ENCODE peak calls at places on chromosomes 4 and X, in six cellular contexts. R, O, V, P, Q and S are unnamed samples.

GRCh38 chrX:49268702-49269009 is 937 bp upstream of the PPP1R3F start:
- DNase-seq in R (no peak), O (no peak), V (no peak), P (no peak), Q (no peak), S (no peak)

GRCh38 chrX:69151898-69152297 is 13.4 kb downstream of the PJA1 start:
- DNase-seq in R (no peak), O (no peak), V (no peak), P (peak; percentile 77), Q (no peak), S (no peak)

GRCh38 chr4:132493476-132493875 is 655.6 kb upstream of the PCDH10 start:
- DNase-seq in R (no peak), O (no peak), V (no peak), P (no peak), Q (no peak), S (no peak)

GRCh38 chrX:27767387-27767786 is 40.4 kb upstream of the MAGEB10 start:
- DNase-seq in R (peak; percentile 25), O (no peak), V (no peak), P (no peak), Q (no peak), S (peak; percentile 9)

GRCh38 chr4:188145626-188146025 is 6.4 kb downstream of the TRIML1 start:
- DNase-seq in R (peak; percentile 21), O (no peak), V (no peak), P (peak; percentile 76), Q (no peak), S (peak; percentile 9)

GRCh38 chr4:90127223-90127705 is at the start of gene CCSER1:
- DNase-seq in R (peak; percentile 1), O (peak; percentile 66), V (no peak), P (peak; percentile 9), Q (peak; percentile 63), S (peak; percentile 73)

GRCh38 chrX:101203782-101204351 is 15.7 kb upstream of the DRP2 start:
- DNase-seq in R (peak; percentile 32), O (no peak), V (no peak), P (peak; percentile 32), Q (no peak), S (no peak)

GRCh38 chrX:1717326-1717725 is 102.5 kb downstream of the ASMT start:
- DNase-seq in R (no peak), O (no peak), V (no peak), P (no peak), Q (no peak), S (no peak)

GRCh38 chr4:24850669-24851068 is 55.3 kb downstream of the SOD3 start:
- DNase-seq in R (peak; percentile 94), O (no peak), V (no peak), P (peak; percentile 85), Q (peak; percentile 84), S (peak; percentile 90)

GRCh38 chr4:113472864-113473263 is 288.7 kb downstream of the CAMK2D start:
- DNase-seq in R (no peak), O (no peak), V (no peak), P (no peak), Q (no peak), S (no peak)

GRCh38 chrX:16897445-16897844 is 27.3 kb upstream of the RBBP7 start:
- DNase-seq in R (no peak), O (no peak), V (no peak), P (no peak), Q (no peak), S (no peak)

GRCh38 chr4:53702334-53703266 is 111.3 kb upstream of the LNX1 start:
- DNase-seq in R (peak; percentile 77), O (peak; percentile 47), V (no peak), P (peak; percentile 84), Q (peak; percentile 80), S (peak; percentile 90)

GRCh38 chr4:164935363-164935762 is 42.1 kb downstream of the TRIM61 start:
- DNase-seq in R (no peak), O (peak; percentile 67), V (no peak), P (no peak), Q (no peak), S (no peak)

GRCh38 chr4:37535872-37536271 is 150.3 kb downstream of the RELL1 start:
- DNase-seq in R (no peak), O (no peak), V (no peak), P (no peak), Q (no peak), S (no peak)

GRCh38 chr4:186606593-186606992 is 51.2 kb upstream of the MTNR1A start:
- DNase-seq in R (peak; percentile 40), O (no peak), V (no peak), P (no peak), Q (no peak), S (peak; percentile 27)

GRCh38 chrX:133999013-133999705 is 13.8 kb upstream of the GPC3 start:
- DNase-seq in R (no peak), O (no peak), V (no peak), P (no peak), Q (peak; percentile 59), S (no peak)

GRCh38 chrX:79081895-79082512 is 62.5 kb upstream of the GPR174 start:
- DNase-seq in R (peak; percentile 4), O (peak; percentile 32), V (peak; percentile 9), P (no peak), Q (no peak), S (peak; percentile 28)

GRCh38 chrX:54776987-54777672 is 20.9 kb downstream of the ITIH6 start:
- DNase-seq in R (no peak), O (no peak), V (no peak), P (no peak), Q (no peak), S (no peak)

GRCh38 chrX:27751976-27752375 is 55.8 kb upstream of the MAGEB10 start:
- DNase-seq in R (no peak), O (no peak), V (no peak), P (no peak), Q (no peak), S (no peak)

GRCh38 chrX:103779156-103779555 is 2.5 kb downstream of the PLP1 start:
- DNase-seq in R (no peak), O (no peak), V (no peak), P (no peak), Q (no peak), S (peak; percentile 15)

GRCh38 chr4:148441624-148441985 is 609 bp downstream of the NR3C2 start:
- DNase-seq in R (no peak), O (peak; percentile 19), V (no peak), P (no peak), Q (peak; percentile 16), S (no peak)

GRCh38 chr4:102338405-102338804 is 6.9 kb downstream of the SLC39A8 start:
- DNase-seq in R (no peak), O (no peak), V (no peak), P (no peak), Q (no peak), S (no peak)

GRCh38 chr4:185424905-185425599 is 712 bp downstream of the UFSP2 start:
- DNase-seq in R (peak; percentile 36), O (peak; percentile 8), V (no peak), P (peak; percentile 69), Q (no peak), S (no peak)

GRCh38 chrX:63400340-63400739 is 49.2 kb upstream of the SPIN4 start:
- DNase-seq in R (no peak), O (no peak), V (no peak), P (no peak), Q (no peak), S (no peak)

GRCh38 chr4:171891038-171891437 is 77.8 kb downstream of the GALNTL6 start:
- DNase-seq in R (no peak), O (peak; percentile 2), V (no peak), P (no peak), Q (no peak), S (no peak)

GRCh38 chr4:143286733-143287570 is 49.7 kb upstream of the GAB1 start:
- DNase-seq in R (peak; percentile 75), O (no peak), V (no peak), P (no peak), Q (no peak), S (peak; percentile 63)

GRCh38 chr4:173543266-173543665 is 13.2 kb upstream of the HAND2 start:
- DNase-seq in R (no peak), O (no peak), V (no peak), P (no peak), Q (no peak), S (no peak)

GRCh38 chr4:174461438-174462106 is 60.7 kb downstream of the HPGD start:
- DNase-seq in R (no peak), O (no peak), V (no peak), P (no peak), Q (no peak), S (peak; percentile 9)

GRCh38 chrX:66638591-66639500 is at the start of gene EDA2R:
- DNase-seq in R (peak; percentile 87), O (peak; percentile 69), V (peak; percentile 60), P (peak; percentile 29), Q (peak; percentile 51), S (peak; percentile 89)

DNA sequence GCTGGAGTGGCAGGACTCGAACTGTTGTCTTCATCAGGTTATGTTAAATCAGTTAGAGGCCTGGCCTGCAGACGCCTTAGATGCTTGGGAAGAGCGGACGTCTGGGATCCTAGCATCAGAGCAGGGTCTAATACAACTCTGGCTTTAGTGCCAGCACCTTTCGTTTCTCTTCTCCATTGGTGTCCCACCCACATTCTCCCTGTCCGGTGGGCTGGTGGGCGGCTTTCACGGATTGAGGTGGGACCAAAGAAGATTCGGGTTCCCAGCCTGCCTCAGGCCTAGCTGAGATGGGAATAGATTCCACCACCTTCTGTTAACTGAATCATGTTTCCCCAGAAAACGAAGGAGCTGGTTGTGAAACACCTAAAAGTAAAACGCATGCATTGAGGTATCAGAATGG is 939 bp downstream of the PDK3 start:
- DNase-seq in R (no peak), O (peak; percentile 40), V (no peak), P (no peak), Q (no peak), S (no peak)
- H3K4me3 ChIP-seq in R (no peak overlapping the region), O (peak overlapping the region; percentile 84), V (peak overlapping the region; percentile 78), P (no peak overlapping the region), Q (no peak overlapping the region), S (no peak overlapping the region)

GRCh38 chrX:154751121-154751668 is 318 bp upstream of the GAB3 start:
- DNase-seq in R (no peak), O (no peak), V (no peak), P (no peak), Q (no peak), S (no peak)

GRCh38 chrX:154748712-154749339 is 2.1 kb downstream of the GAB3 start:
- DNase-seq in R (peak; percentile 50), O (peak; percentile 72), V (peak; percentile 16), P (peak; percentile 88), Q (peak; percentile 46), S (peak; percentile 60)

GRCh38 chrX:154750301-154751120 is at the start of gene GAB3:
- DNase-seq in R (peak; percentile 31), O (peak; percentile 66), V (no peak), P (no peak), Q (no peak), S (peak; percentile 16)

GRCh38 chrX:154751669-154752271 is 893 bp upstream of the GAB3 start:
- DNase-seq in R (no peak), O (no peak), V (no peak), P (no peak), Q (no peak), S (no peak)

GRCh38 chrX:154749856-154750255 is 1.0 kb downstream of the GAB3 start:
- DNase-seq in R (no peak), O (no peak), V (no peak), P (no peak), Q (no peak), S (no peak)
- H3K4me3 ChIP-seq in R (peak overlapping the region; percentile 82), O (no peak overlapping the region), V (no peak overlapping the region), P (peak overlapping the region; percentile 67), Q (no peak overlapping the region), S (no peak overlapping the region)

GRCh38 chrX:10387011-10387410 is 230.2 kb downstream of the CLCN4 start:
- DNase-seq in R (peak; percentile 41), O (no peak), V (no peak), P (no peak), Q (no peak), S (no peak)
- H3K4me3 ChIP-seq in R (no peak overlapping the region), O (no peak overlapping the region), V (no peak overlapping the region), P (no peak overlapping the region), Q (no peak overlapping the region), S (no peak overlapping the region)

GRCh38 chr4:26787461-26788340 is 72.9 kb upstream of the STIM2 start:
- DNase-seq in R (peak; percentile 76), O (peak; percentile 53), V (peak; percentile 35), P (peak; percentile 82), Q (peak; percentile 38), S (peak; percentile 78)
- H3K4me3 ChIP-seq in R (no peak overlapping the region), O (no peak overlapping the region), V (no peak overlapping the region), P (peak overlapping the region; percentile 0), Q (no peak overlapping the region), S (no peak overlapping the region)